ENCODE peak calls at places on chromosomes 11 and 22, in eight cellular contexts. K is lung, S is IMR-90, E is brain microvascular endothelial cell, X is GM06990, P is lower leg skin, J is DND-41, U is tibial nerve. F is an unnamed sample.

GRCh38 chr11:64056861-64057260 is 21.1 kb downstream of the FLRT1 start:
- DNase-seq in K (no peak), S (no peak), E (no peak), X (no peak), P (no peak), J (no peak), U (no peak), F (no peak)

GRCh38 chr22:40681451-40681850 is 2.2 kb downstream of the MCHR1 start:
- DNase-seq in K (no peak), S (no peak), E (no peak), X (no peak), P (no peak), J (no peak), U (no peak), F (no peak)

GRCh38 chr11:113992459-113993105 is 17.7 kb downstream of the HTR3A start:
- DNase-seq in K (peak), S (no peak), E (no peak), X (no peak), P (no peak), J (no peak), U (no peak), F (no peak)

GRCh38 chr11:83427943-83428342 is 141.8 kb upstream of the CCDC90B start:
- DNase-seq in K (no peak), S (no peak), E (no peak), X (no peak), P (no peak), J (no peak), U (no peak), F (no peak)

GRCh38 chr11:121391914-121392313 is 60.2 kb upstream of the SORL1 start:
- DNase-seq in K (peak), S (no peak), E (no peak), X (no peak), P (no peak), J (no peak), U (no peak), F (no peak)

GRCh38 chr22:25368271-25368670 is 148.8 kb downstream of the CRYBB2 start:
- DNase-seq in K (no peak), S (peak), E (peak), X (no peak), P (no peak), J (no peak), U (no peak), F (no peak)

GRCh38 chr22:46453006-46453828 is 84.2 kb downstream of the CELSR1 start:
- DNase-seq in K (no peak), S (no peak), E (no peak), X (no peak), P (no peak), J (no peak), U (no peak), F (no peak)

GRCh38 chr11:26849009-26849408 is 127.1 kb upstream of the SLC5A12 start:
- DNase-seq in K (no peak), S (no peak), E (no peak), X (no peak), P (no peak), J (no peak), U (peak), F (no peak)

GRCh38 chr22:48077699-48078098 is 1315.2 kb downstream of the TBC1D22A start:
- DNase-seq in K (no peak), S (no peak), E (no peak), X (no peak), P (no peak), J (no peak), U (no peak), F (no peak)

GRCh38 chr11:10646005-10646404 is 47.5 kb downstream of the IRAG1 start:
- DNase-seq in K (no peak), S (no peak), E (no peak), X (no peak), P (no peak), J (no peak), U (no peak), F (no peak)

GRCh38 chr11:47121731-47122130 is 54.9 kb downstream of the ARFGAP2 start:
- DNase-seq in K (no peak), S (no peak), E (no peak), X (no peak), P (no peak), J (no peak), U (no peak), F (no peak)

GRCh38 chr11:78268516-78269410 is 80.0 kb downstream of the USP35 start:
- DNase-seq in K (no peak), S (peak), E (no peak), X (no peak), P (no peak), J (no peak), U (peak), F (no peak)

GRCh38 chr22:46652930-46653331 is 32.7 kb downstream of the GRAMD4 start:
- DNase-seq in K (no peak), S (peak), E (peak), X (no peak), P (no peak), J (no peak), U (no peak), F (no peak)

GRCh38 chr11:76834151-76834550 is 26.6 kb upstream of the ACER3 start:
- DNase-seq in K (no peak), S (peak), E (no peak), X (no peak), P (no peak), J (no peak), U (no peak), F (no peak)

GRCh38 chr22:20648306-20648903 is 125.5 kb upstream of the SERPIND1 start:
- DNase-seq in K (peak), S (no peak), E (no peak), X (no peak), P (peak), J (no peak), U (no peak), F (no peak)

GRCh38 chr22:29625090-29625825 is 21.8 kb downstream of the NF2 start:
- DNase-seq in K (peak), S (peak), E (peak), X (no peak), P (no peak), J (peak), U (peak), F (peak)

GRCh38 chr11:107840120-107840479 is 18.5 kb downstream of the SLC35F2 start:
- DNase-seq in K (no peak), S (no peak), E (no peak), X (no peak), P (peak), J (no peak), U (peak), F (no peak)

GRCh38 chr11:35664977-35665441 is 2.4 kb downstream of the TRIM44 start:
- DNase-seq in K (no peak), S (peak), E (no peak), X (no peak), P (no peak), J (no peak), U (no peak), F (no peak)

GRCh38 chr11:119739021-119739703 is 10.2 kb upstream of the NECTIN1 start:
- DNase-seq in K (no peak), S (no peak), E (no peak), X (no peak), P (no peak), J (no peak), U (no peak), F (no peak)

GRCh38 chr11:135006800-135007199 is 594.8 kb upstream of the B3GAT1 start:
- DNase-seq in K (no peak), S (no peak), E (no peak), X (no peak), P (peak), J (no peak), U (no peak), F (no peak)

GRCh38 chr11:79160786-79161403 is 279.9 kb downstream of the TENM4 start:
- DNase-seq in K (no peak), S (no peak), E (no peak), X (no peak), P (peak), J (no peak), U (no peak), F (peak)

DNA sequence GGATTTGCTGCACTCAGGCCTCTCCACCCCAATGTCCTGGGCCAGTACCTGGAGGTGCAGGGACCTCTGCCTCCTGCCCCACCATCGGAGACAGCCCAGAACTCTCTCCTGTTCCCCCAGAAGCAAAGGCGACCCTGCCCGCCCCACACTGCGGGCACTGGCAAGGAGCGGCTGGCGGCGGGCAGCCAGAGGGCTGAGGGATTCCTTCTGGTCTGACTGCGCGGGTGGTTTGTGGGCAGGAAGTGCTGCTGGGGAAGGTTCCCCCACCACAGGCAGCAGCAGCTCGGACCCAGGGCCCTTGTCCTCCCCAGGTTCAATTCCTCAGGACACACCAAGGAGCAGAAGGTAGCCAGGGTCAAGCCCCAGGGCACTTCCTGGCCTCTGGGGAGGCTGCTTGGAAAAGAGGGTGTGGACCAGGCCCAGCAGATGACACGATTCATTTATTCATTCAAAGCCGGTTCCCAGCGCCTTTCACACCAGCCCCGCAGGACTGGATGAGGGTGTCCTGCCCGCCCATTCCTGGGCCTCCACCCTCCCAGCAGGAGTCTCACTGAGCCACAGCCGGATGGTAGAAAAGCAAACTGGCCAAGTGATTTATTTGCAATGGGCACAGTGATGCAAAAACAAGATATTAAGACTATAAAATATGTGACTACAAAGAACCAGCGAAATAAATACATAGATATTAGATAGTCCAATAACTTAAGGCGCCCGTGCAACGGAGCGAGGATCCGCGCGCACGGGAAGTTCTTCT is 1.2 kb downstream of the PHLDA2 start:
- DNase-seq in K (no peak), S (peak), E (no peak), X (no peak), P (no peak), J (no peak), U (no peak), F (no peak)
- H3K4me3 ChIP-seq in K (peak), S (peak), E (peak), X (no peak), P (no peak), J (no peak), U (peak), F (no peak)

GRCh38 chr11:1670928-1671371 is 26.0 kb upstream of the KRTAP5-6 start:
- DNase-seq in K (no peak), S (no peak), E (no peak), X (no peak), P (peak), J (no peak), U (no peak), F (no peak)

GRCh38 chr11:1668911-1669473 is 28.0 kb upstream of the KRTAP5-6 start:
- DNase-seq in K (no peak), S (no peak), E (no peak), X (no peak), P (peak), J (no peak), U (no peak), F (no peak)

GRCh38 chr11:1669546-1670218 is 27.3 kb upstream of the KRTAP5-6 start:
- DNase-seq in K (no peak), S (no peak), E (no peak), X (no peak), P (peak), J (no peak), U (no peak), F (no peak)

GRCh38 chr11:1665313-1665712 is 31.7 kb upstream of the KRTAP5-6 start:
- DNase-seq in K (no peak), S (no peak), E (no peak), X (no peak), P (no peak), J (no peak), U (no peak), F (no peak)

DNA sequence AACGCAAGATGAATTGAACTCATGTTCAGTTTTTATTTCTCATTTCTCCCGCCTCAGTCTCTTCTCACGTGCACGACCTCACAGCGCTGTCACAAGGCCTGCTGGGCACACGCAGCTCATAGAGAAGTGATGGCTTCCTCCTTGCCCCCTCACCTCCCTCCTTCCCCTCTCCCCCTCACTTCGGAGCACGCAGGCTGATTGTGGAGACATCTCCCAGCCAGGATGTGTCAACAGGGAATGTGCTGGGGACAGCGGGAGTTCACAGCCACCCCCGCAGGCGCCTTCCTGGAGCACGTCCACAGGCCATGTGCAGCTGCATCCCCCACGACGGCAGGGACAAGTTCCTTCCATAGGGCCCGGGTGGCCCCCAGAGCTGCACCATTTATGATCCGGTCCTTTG is 29.1 kb upstream of the KRTAP5-6 start:
- DNase-seq in K (no peak), S (no peak), E (no peak), X (no peak), P (peak), J (no peak), U (no peak), F (no peak)
- H3K4me3 ChIP-seq in K (no peak), S (no peak), E (no peak), X (no peak), P (no peak), J (no peak), U (no peak), F (no peak)

GRCh38 chr11:65109231-65110198 is 2.2 kb upstream of the TM7SF2 start:
- DNase-seq in K (no peak), S (no peak), E (no peak), X (no peak), P (no peak), J (no peak), U (no peak), F (no peak)
- H3K4me3 ChIP-seq in K (no peak), S (no peak), E (no peak), X (no peak), P (no peak), J (no peak), U (no peak), F (no peak)

GRCh38 chr11:30257058-30257457 is 26.2 kb downstream of the FSHB start:
- DNase-seq in K (no peak), S (no peak), E (no peak), X (no peak), P (no peak), J (no peak), U (no peak), F (no peak)
- H3K4me3 ChIP-seq in K (no peak), S (no peak), E (no peak), X (no peak), P (no peak), J (no peak), U (no peak), F (no peak)

DNA sequence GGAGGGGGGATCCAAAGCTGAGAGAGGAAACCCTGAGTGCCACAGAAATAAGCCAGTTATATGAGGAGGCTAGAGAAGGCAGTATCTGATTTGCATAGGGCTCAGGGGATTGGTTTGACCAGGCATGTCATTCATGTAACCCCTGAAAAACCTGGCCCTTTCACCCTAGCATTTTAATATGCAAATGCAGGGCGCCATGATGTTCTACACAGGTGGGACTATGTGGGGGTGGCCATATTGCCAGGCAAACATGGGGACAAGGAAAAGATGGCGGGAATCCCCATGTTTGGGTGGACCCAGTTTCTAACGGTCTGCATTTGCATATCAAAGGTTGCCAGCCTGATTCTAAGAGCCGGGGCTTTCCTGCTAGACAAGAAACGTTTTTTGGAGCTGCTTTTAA is 27.2 kb downstream of the CSF2RB start:
- DNase-seq in K (no peak), S (no peak), E (no peak), X (peak), P (no peak), J (no peak), U (no peak), F (no peak)
- H3K4me3 ChIP-seq in K (no peak), S (no peak), E (no peak), X (peak), P (no peak), J (no peak), U (no peak), F (no peak)

DNA sequence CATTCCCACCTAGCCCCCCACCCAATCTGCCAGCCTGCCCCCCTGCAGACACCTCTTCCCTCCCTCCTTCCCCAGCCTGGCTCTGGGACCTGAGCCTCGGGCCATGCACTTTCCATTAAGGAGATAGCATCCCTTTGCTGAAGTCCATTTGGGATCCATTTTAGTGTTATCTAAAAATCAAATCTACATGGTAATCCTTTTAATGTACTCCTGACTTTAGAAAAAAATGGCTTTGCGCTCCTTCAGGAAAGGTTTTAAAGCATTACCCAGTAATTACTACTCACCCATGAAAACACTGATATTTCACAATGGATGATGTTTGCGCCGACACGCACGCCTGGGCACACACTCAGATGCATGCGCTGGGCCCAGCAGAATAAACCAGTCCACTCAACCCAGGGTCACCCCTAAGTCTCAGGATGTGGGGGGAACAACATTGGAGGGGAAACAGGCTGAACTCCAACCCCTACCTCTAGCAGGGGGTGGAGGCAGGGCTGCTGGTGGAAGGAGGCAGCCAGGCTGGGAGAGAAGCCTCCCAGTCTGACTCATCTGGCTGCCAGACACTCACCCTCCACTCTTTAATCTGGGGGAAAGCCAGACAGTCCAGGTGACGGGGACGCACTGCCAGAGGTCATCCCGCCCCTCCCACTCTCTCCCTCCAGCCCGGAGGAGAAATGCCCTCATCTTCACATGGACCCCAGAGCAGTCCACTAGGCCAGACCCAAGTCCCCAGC is 29.8 kb downstream of the LMO1 start:
- DNase-seq in K (no peak), S (peak), E (peak), X (no peak), P (no peak), J (no peak), U (no peak), F (no peak)
- H3K4me3 ChIP-seq in K (no peak), S (no peak), E (no peak), X (no peak), P (no peak), J (no peak), U (no peak), F (no peak)

GRCh38 chr11:624705-625635 is at the start of gene CDHR5:
- DNase-seq in K (no peak), S (no peak), E (no peak), X (no peak), P (no peak), J (no peak), U (no peak), F (no peak)
- H3K4me3 ChIP-seq in K (no peak), S (no peak), E (no peak), X (no peak), P (no peak), J (no peak), U (no peak), F (no peak)

GRCh38 chr22:50248192-50249084 is 2.6 kb downstream of the HDAC10 start:
- DNase-seq in K (no peak), S (no peak), E (no peak), X (no peak), P (no peak), J (no peak), U (no peak), F (no peak)

GRCh38 chr22:50247748-50248147 is 2.9 kb upstream of the TUBGCP6 start:
- DNase-seq in K (no peak), S (peak), E (peak), X (peak), P (no peak), J (no peak), U (no peak), F (no peak)

GRCh38 chr22:50250249-50250554 is 863 bp downstream of the HDAC10 start:
- DNase-seq in K (no peak), S (no peak), E (no peak), X (no peak), P (no peak), J (no peak), U (no peak), F (no peak)

GRCh38 chr22:50250555-50251471 is at the start of gene HDAC10:
- DNase-seq in K (peak), S (peak), E (peak), X (peak), P (peak), J (peak), U (peak), F (peak)

GRCh38 chr22:50249382-50250248 is 1.4 kb downstream of the HDAC10 start:
- DNase-seq in K (no peak), S (no peak), E (no peak), X (no peak), P (no peak), J (no peak), U (no peak), F (no peak)
- H3K4me3 ChIP-seq in K (no peak), S (no peak), E (peak), X (peak), P (no peak), J (peak), U (no peak), F (peak)

DNA sequence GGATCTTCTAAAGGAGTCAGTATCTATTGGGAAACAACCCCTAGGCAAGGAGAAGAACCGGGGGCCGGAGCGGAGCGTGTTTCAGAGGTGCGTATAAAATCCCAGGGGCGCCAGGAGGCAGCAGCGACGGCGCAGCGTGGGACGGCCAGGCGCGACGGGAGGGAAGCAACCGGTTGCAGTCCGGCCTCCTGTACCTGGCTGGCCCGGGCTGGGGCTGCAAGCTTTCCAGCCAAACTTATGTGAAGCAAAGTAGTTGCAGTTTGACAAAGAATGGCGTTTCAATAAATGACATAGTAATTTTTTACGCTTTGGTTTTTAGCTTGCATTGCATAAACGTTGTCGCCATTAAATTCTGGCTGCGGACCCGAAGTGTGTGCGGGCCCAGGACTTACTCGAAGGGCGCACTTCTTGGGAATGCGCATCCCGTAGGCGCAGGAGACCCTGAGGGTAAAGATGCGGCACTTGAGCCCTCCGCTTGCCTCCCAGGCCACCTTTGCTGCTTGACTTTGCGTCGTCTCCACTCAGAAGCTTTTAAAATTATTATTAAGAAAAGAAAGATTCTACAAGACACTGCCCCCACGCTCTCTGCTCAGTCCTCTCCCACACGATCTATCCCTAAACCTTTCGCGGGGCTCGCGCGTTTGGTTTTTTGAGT is 1.5 kb upstream of the WT1 start:
- DNase-seq in K (no peak), S (no peak), E (no peak), X (no peak), P (no peak), J (no peak), U (no peak), F (no peak)
- H3K4me3 ChIP-seq in K (no peak), S (no peak), E (no peak), X (no peak), P (no peak), J (no peak), U (no peak), F (no peak)

F was measured in Jurkat, Clone E6-1.